ENCODE peak calls at places on chromosomes 6 and 20, in six cellular contexts. One of them, this sample, is unnamed.

GRCh38 chr6:72425003-72425681 is 196.7 kb upstream of the KCNQ5 start:
- DNase-seq in GM23338: no peak
- DNase-seq in astrocyte of the spinal cord: peak
- DNase-seq in activated CD8-positive, alpha-beta memory T cell treated with anti-CD3 and anti-CD28 coated beads for 24 hours: no peak
- DNase-seq in NCI-H345: no peak
- DNase-seq in T1000: no peak
- DNase-seq in this sample: no peak

GRCh38 chr6:3157151-3157933 is at the start of gene TUBB2A:
- DNase-seq in GM23338: peak
- DNase-seq in astrocyte of the spinal cord: peak
- DNase-seq in activated CD8-positive, alpha-beta memory T cell treated with anti-CD3 and anti-CD28 coated beads for 24 hours: peak
- DNase-seq in NCI-H345: peak
- DNase-seq in T1000: peak
- DNase-seq in this sample: no peak

GRCh38 chr20:53741726-53742028 is 148.0 kb upstream of the ZNF217 start:
- DNase-seq in GM23338: no peak
- DNase-seq in astrocyte of the spinal cord: no peak
- DNase-seq in activated CD8-positive, alpha-beta memory T cell treated with anti-CD3 and anti-CD28 coated beads for 24 hours: no peak
- DNase-seq in NCI-H345: no peak
- DNase-seq in T1000: no peak
- DNase-seq in this sample: no peak

GRCh38 chr20:35771367-35771688 is 487 bp upstream of the PHF20 start:
- DNase-seq in GM23338: peak
- DNase-seq in astrocyte of the spinal cord: no peak
- DNase-seq in activated CD8-positive, alpha-beta memory T cell treated with anti-CD3 and anti-CD28 coated beads for 24 hours: no peak
- DNase-seq in NCI-H345: no peak
- DNase-seq in T1000: no peak
- DNase-seq in this sample: no peak

GRCh38 chr20:57013221-57013620 is 253.2 kb downstream of the BMP7 start:
- DNase-seq in GM23338: no peak
- DNase-seq in astrocyte of the spinal cord: no peak
- DNase-seq in activated CD8-positive, alpha-beta memory T cell treated with anti-CD3 and anti-CD28 coated beads for 24 hours: no peak
- DNase-seq in NCI-H345: no peak
- DNase-seq in T1000: no peak
- DNase-seq in this sample: no peak

GRCh38 chr6:38796850-38797249 is 81.7 kb downstream of the DNAH8 start:
- DNase-seq in GM23338: no peak
- DNase-seq in astrocyte of the spinal cord: no peak
- DNase-seq in activated CD8-positive, alpha-beta memory T cell treated with anti-CD3 and anti-CD28 coated beads for 24 hours: no peak
- DNase-seq in NCI-H345: no peak
- DNase-seq in T1000: no peak
- DNase-seq in this sample: no peak

GRCh38 chr6:52839124-52840055 is 1.2 kb downstream of the GSTA5 start:
- DNase-seq in GM23338: peak
- DNase-seq in astrocyte of the spinal cord: peak
- DNase-seq in activated CD8-positive, alpha-beta memory T cell treated with anti-CD3 and anti-CD28 coated beads for 24 hours: peak
- DNase-seq in NCI-H345: peak
- DNase-seq in T1000: peak
- DNase-seq in this sample: peak

GRCh38 chr20:24206995-24207394 is 218.4 kb upstream of the GGTLC1 start:
- DNase-seq in GM23338: no peak
- DNase-seq in astrocyte of the spinal cord: no peak
- DNase-seq in activated CD8-positive, alpha-beta memory T cell treated with anti-CD3 and anti-CD28 coated beads for 24 hours: no peak
- DNase-seq in NCI-H345: no peak
- DNase-seq in T1000: no peak
- DNase-seq in this sample: no peak

GRCh38 chr6:110188791-110189190 is 8.6 kb downstream of the CDC40 start:
- DNase-seq in GM23338: no peak
- DNase-seq in astrocyte of the spinal cord: no peak
- DNase-seq in activated CD8-positive, alpha-beta memory T cell treated with anti-CD3 and anti-CD28 coated beads for 24 hours: no peak
- DNase-seq in NCI-H345: no peak
- DNase-seq in T1000: no peak
- DNase-seq in this sample: no peak

GRCh38 chr20:32823078-32823477 is 3.3 kb downstream of the MAPRE1 start:
- DNase-seq in GM23338: no peak
- DNase-seq in astrocyte of the spinal cord: peak
- DNase-seq in activated CD8-positive, alpha-beta memory T cell treated with anti-CD3 and anti-CD28 coated beads for 24 hours: no peak
- DNase-seq in NCI-H345: no peak
- DNase-seq in T1000: peak
- DNase-seq in this sample: no peak

GRCh38 chr20:44600758-44601562 is 18.6 kb downstream of the PKIG start:
- DNase-seq in GM23338: no peak
- DNase-seq in astrocyte of the spinal cord: peak
- DNase-seq in activated CD8-positive, alpha-beta memory T cell treated with anti-CD3 and anti-CD28 coated beads for 24 hours: no peak
- DNase-seq in NCI-H345: no peak
- DNase-seq in T1000: no peak
- DNase-seq in this sample: no peak

GRCh38 chr6:160247457-160247883 is 11.2 kb downstream of the SLC22A2 start:
- DNase-seq in GM23338: no peak
- DNase-seq in astrocyte of the spinal cord: no peak
- DNase-seq in activated CD8-positive, alpha-beta memory T cell treated with anti-CD3 and anti-CD28 coated beads for 24 hours: no peak
- DNase-seq in NCI-H345: no peak
- DNase-seq in T1000: no peak
- DNase-seq in this sample: no peak

GRCh38 chr6:96478695-96479094 is 42.9 kb upstream of the UFL1 start:
- DNase-seq in GM23338: no peak
- DNase-seq in astrocyte of the spinal cord: no peak
- DNase-seq in activated CD8-positive, alpha-beta memory T cell treated with anti-CD3 and anti-CD28 coated beads for 24 hours: no peak
- DNase-seq in NCI-H345: no peak
- DNase-seq in T1000: no peak
- DNase-seq in this sample: no peak

GRCh38 chr6:80728830-80729229 is 622.4 kb downstream of the BCKDHB start:
- DNase-seq in GM23338: no peak
- DNase-seq in astrocyte of the spinal cord: no peak
- DNase-seq in activated CD8-positive, alpha-beta memory T cell treated with anti-CD3 and anti-CD28 coated beads for 24 hours: no peak
- DNase-seq in NCI-H345: no peak
- DNase-seq in T1000: no peak
- DNase-seq in this sample: no peak

GRCh38 chr20:11585752-11586352 is 331.8 kb upstream of the BTBD3 start:
- DNase-seq in GM23338: peak
- DNase-seq in astrocyte of the spinal cord: peak
- DNase-seq in activated CD8-positive, alpha-beta memory T cell treated with anti-CD3 and anti-CD28 coated beads for 24 hours: no peak
- DNase-seq in NCI-H345: peak
- DNase-seq in T1000: no peak
- DNase-seq in this sample: no peak

GRCh38 chr6:53906842-53907241 is 112.0 kb downstream of the LRRC1 start:
- DNase-seq in GM23338: no peak
- DNase-seq in astrocyte of the spinal cord: no peak
- DNase-seq in activated CD8-positive, alpha-beta memory T cell treated with anti-CD3 and anti-CD28 coated beads for 24 hours: no peak
- DNase-seq in NCI-H345: no peak
- DNase-seq in T1000: no peak
- DNase-seq in this sample: no peak

GRCh38 chr20:8749986-8750385 is 318.9 kb upstream of the PLCB4 start:
- DNase-seq in GM23338: no peak
- DNase-seq in astrocyte of the spinal cord: peak
- DNase-seq in activated CD8-positive, alpha-beta memory T cell treated with anti-CD3 and anti-CD28 coated beads for 24 hours: no peak
- DNase-seq in NCI-H345: no peak
- DNase-seq in T1000: no peak
- DNase-seq in this sample: no peak

GRCh38 chr6:63773200-63773599 is 137.6 kb downstream of the PHF3 start:
- DNase-seq in GM23338: no peak
- DNase-seq in astrocyte of the spinal cord: no peak
- DNase-seq in activated CD8-positive, alpha-beta memory T cell treated with anti-CD3 and anti-CD28 coated beads for 24 hours: no peak
- DNase-seq in NCI-H345: no peak
- DNase-seq in T1000: no peak
- DNase-seq in this sample: no peak

GRCh38 chr6:11224252-11224965 is 8.1 kb downstream of the NEDD9 start:
- DNase-seq in GM23338: no peak
- DNase-seq in astrocyte of the spinal cord: peak
- DNase-seq in activated CD8-positive, alpha-beta memory T cell treated with anti-CD3 and anti-CD28 coated beads for 24 hours: peak
- DNase-seq in NCI-H345: no peak
- DNase-seq in T1000: no peak
- DNase-seq in this sample: no peak

GRCh38 chr6:11593096-11593495 is 55.5 kb downstream of the TMEM170B start:
- DNase-seq in GM23338: no peak
- DNase-seq in astrocyte of the spinal cord: no peak
- DNase-seq in activated CD8-positive, alpha-beta memory T cell treated with anti-CD3 and anti-CD28 coated beads for 24 hours: no peak
- DNase-seq in NCI-H345: no peak
- DNase-seq in T1000: no peak
- DNase-seq in this sample: no peak

GRCh38 chr6:109118337-109118736 is 23.0 kb downstream of the CEP57L1 start:
- DNase-seq in GM23338: no peak
- DNase-seq in astrocyte of the spinal cord: no peak
- DNase-seq in activated CD8-positive, alpha-beta memory T cell treated with anti-CD3 and anti-CD28 coated beads for 24 hours: no peak
- DNase-seq in NCI-H345: no peak
- DNase-seq in T1000: no peak
- DNase-seq in this sample: no peak

GRCh38 chr20:56800088-56800487 is 171.0 kb downstream of the TFAP2C start:
- DNase-seq in GM23338: no peak
- DNase-seq in astrocyte of the spinal cord: no peak
- DNase-seq in activated CD8-positive, alpha-beta memory T cell treated with anti-CD3 and anti-CD28 coated beads for 24 hours: no peak
- DNase-seq in NCI-H345: no peak
- DNase-seq in T1000: no peak
- DNase-seq in this sample: no peak

GRCh38 chr6:79463721-79464120 is 73.5 kb downstream of the LCA5 start:
- DNase-seq in GM23338: peak
- DNase-seq in astrocyte of the spinal cord: no peak
- DNase-seq in activated CD8-positive, alpha-beta memory T cell treated with anti-CD3 and anti-CD28 coated beads for 24 hours: no peak
- DNase-seq in NCI-H345: no peak
- DNase-seq in T1000: no peak
- DNase-seq in this sample: peak

GRCh38 chr6:13472976-13473645 is 14.3 kb downstream of the GFOD1 start:
- DNase-seq in GM23338: no peak
- DNase-seq in astrocyte of the spinal cord: no peak
- DNase-seq in activated CD8-positive, alpha-beta memory T cell treated with anti-CD3 and anti-CD28 coated beads for 24 hours: peak
- DNase-seq in NCI-H345: no peak
- DNase-seq in T1000: no peak
- DNase-seq in this sample: no peak

GRCh38 chr6:154721460-154721859 is 11.8 kb upstream of the SCAF8 start:
- DNase-seq in GM23338: no peak
- DNase-seq in astrocyte of the spinal cord: peak
- DNase-seq in activated CD8-positive, alpha-beta memory T cell treated with anti-CD3 and anti-CD28 coated beads for 24 hours: no peak
- DNase-seq in NCI-H345: no peak
- DNase-seq in T1000: peak
- DNase-seq in this sample: no peak